ENCODE peak calls at places on chromosomes 1 and 21, in four cellular contexts. P, N, O and A are unnamed samples.

GRCh38 chr1:213979751-213980605 is 7.8 kb upstream of the PROX1 start:
- DNase-seq in P (no peak), N (no peak), O (no peak), A (peak; percentile 58)

GRCh38 chr21:17967319-17967718 is 148.2 kb upstream of the C21orf91 start:
- DNase-seq in P (no peak), N (no peak), O (no peak), A (no peak)

GRCh38 chr1:86110451-86111129 is 46.0 kb downstream of the COL24A1 start:
- DNase-seq in P (no peak), N (no peak), O (no peak), A (no peak)

GRCh38 chr1:30418426-30419245 is 304.7 kb downstream of the MATN1 start:
- DNase-seq in P (no peak), N (no peak), O (peak; percentile 1), A (no peak)

GRCh38 chr1:75615664-75616435 is 4.9 kb upstream of the SLC44A5 start:
- DNase-seq in P (peak; percentile 78), N (peak; percentile 33), O (peak; percentile 21), A (peak; percentile 74)

GRCh38 chr1:44786138-44786840 is 1.7 kb downstream of the BEST4 start:
- DNase-seq in P (peak; percentile 89), N (peak; percentile 68), O (peak; percentile 79), A (peak; percentile 70)

GRCh38 chr1:243475966-243476365 is 220.1 kb downstream of the SDCCAG8 start:
- DNase-seq in P (no peak), N (no peak), O (no peak), A (peak; percentile 74)

GRCh38 chr21:32826317-32827167 is 55.0 kb upstream of the PAXBP1 start:
- DNase-seq in P (peak; percentile 76), N (no peak), O (peak; percentile 41), A (peak; percentile 78)

GRCh38 chr1:46302091-46303037 is 1.1 kb downstream of the LRRC41 start:
- DNase-seq in P (peak; percentile 87), N (peak; percentile 66), O (peak; percentile 51), A (peak; percentile 59)

GRCh38 chr1:35894183-35894582 is 11.2 kb downstream of the AGO1 start:
- DNase-seq in P (no peak), N (peak; percentile 75), O (peak; percentile 56), A (no peak)

GRCh38 chr1:9538669-9539164 is 548 bp upstream of the SLC25A33 start:
- DNase-seq in P (no peak), N (no peak), O (peak; percentile 28), A (peak; percentile 75)

GRCh38 chr1:109185990-109186703 is 27.6 kb upstream of the SARS1 start:
- DNase-seq in P (no peak), N (no peak), O (no peak), A (peak; percentile 69)

GRCh38 chr1:76239470-76239918 is 164.9 kb downstream of the ST6GALNAC3 start:
- DNase-seq in P (no peak), N (no peak), O (no peak), A (no peak)

GRCh38 chr1:112849425-112849966 is 106.5 kb downstream of the SLC16A1 start:
- DNase-seq in P (peak; percentile 70), N (no peak), O (no peak), A (peak; percentile 69)

GRCh38 chr1:119146466-119146865 is 6.0 kb upstream of the WARS2 start:
- DNase-seq in P (no peak), N (no peak), O (no peak), A (no peak)

GRCh38 chr1:30375156-30375555 is 348.2 kb downstream of the MATN1 start:
- DNase-seq in P (no peak), N (no peak), O (no peak), A (no peak)

GRCh38 chr1:14254184-14254583 is 344.3 kb upstream of the KAZN start:
- DNase-seq in P (no peak), N (no peak), O (no peak), A (no peak)

GRCh38 chr1:26275580-26276431 is 4.1 kb upstream of the SH3BGRL3 start:
- DNase-seq in P (peak; percentile 90), N (peak; percentile 87), O (peak; percentile 71), A (peak; percentile 83)

GRCh38 chr1:84504580-84505021 is 1.6 kb upstream of the SPATA1 start:
- DNase-seq in P (peak; percentile 23), N (no peak), O (no peak), A (no peak)
- TF ChIP-seq CTCF in P (no peak), N (no peak), O (no peak), A (no peak)

GRCh38 chr1:12345350-12346217 is 115.8 kb downstream of the VPS13D start:
- DNase-seq in P (no peak), N (no peak), O (no peak), A (peak; percentile 23)
- H3K4me3 ChIP-seq in P (no peak overlapping the region), N (no peak overlapping the region), O (no peak overlapping the region), A (no peak overlapping the region)

DNA sequence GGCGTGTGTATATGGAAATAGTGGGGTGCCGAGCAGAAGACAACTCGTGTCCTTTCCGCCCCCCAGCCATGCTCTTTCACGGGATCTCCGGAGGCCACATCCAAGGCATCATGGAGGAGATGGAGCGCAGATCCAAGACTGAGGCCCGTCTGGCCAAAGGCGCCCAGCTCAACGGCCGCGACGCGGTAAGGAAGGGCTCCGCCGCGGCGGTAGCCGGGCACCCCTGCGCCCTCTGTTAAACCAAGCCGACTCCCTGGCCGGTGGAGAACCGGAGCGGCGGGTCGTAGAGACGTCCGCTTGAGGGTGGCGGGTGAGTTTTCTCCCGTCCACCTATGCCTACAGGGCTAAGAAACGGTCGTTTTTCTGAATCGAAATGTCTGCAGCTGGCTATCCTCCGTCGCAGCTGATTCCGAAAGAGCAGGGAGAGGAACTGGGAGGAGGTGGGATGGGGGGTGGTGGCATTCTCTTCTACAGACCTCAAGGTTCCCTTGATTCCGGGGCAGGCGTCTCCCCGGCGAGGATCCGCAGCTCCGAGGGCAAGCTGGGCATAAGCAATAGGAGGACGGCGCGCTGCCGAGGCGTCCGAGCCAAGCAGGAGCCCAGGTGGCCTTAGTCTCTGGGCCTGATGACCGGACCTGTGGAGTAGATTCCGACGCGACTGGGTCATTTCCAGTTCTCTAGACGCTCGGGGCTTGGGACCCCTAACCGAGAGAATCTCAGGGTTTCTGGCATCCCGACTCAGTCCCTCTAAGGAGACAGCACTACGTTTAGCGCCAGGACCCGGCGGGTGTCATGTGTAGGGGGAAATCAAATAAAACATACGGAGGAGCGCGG is 858 bp downstream of the LHX9 start:
- DNase-seq in P (no peak), N (no peak), O (peak; percentile 30), A (peak; percentile 62)
- H3K27me3 ChIP-seq in P (peaks cover 100% of the 10 kb centered on the region), N (peaks cover 100% of the 10 kb centered on the region), O (no peaks in the 10 kb centered on the region), A (peaks cover 10% of the 10 kb centered on the region)

GRCh38 chr1:24931481-24932221 is 1.6 kb upstream of the RUNX3 start:
- DNase-seq in P (no peak), N (no peak), O (no peak), A (no peak)

GRCh38 chr1:24932284-24932683 is 2.2 kb upstream of the RUNX3 start:
- DNase-seq in P (peak; percentile 77), N (peak; percentile 56), O (no peak), A (peak; percentile 43)

GRCh38 chr1:24934300-24935195 is 4.5 kb upstream of the RUNX3 start:
- DNase-seq in P (no peak), N (no peak), O (no peak), A (no peak)

GRCh38 chr1:24933468-24933867 is 3.4 kb upstream of the RUNX3 start:
- DNase-seq in P (no peak), N (no peak), O (no peak), A (no peak)

GRCh38 chr1:24932725-24933294 is 2.7 kb upstream of the RUNX3 start:
- DNase-seq in P (no peak), N (no peak), O (no peak), A (no peak)
- TF ChIP-seq CTCF in P (no peak), N (no peak), O (no peak), A (no peak)

GRCh38 chr1:172608098-172608601 is 50.8 kb upstream of the FASLG start:
- DNase-seq in P (no peak), N (no peak), O (no peak), A (no peak)
- H3K4me3 ChIP-seq in P (no peak overlapping the region), N (no peak overlapping the region), O (no peak overlapping the region), A (no peak overlapping the region)

GRCh38 chr1:69569983-69570755 is 2.4 kb downstream of the LRRC7 start:
- DNase-seq in P (peak; percentile 14), N (no peak), O (no peak), A (no peak)
- H3K27me3 ChIP-seq in P (peaks cover 59% of the 10 kb centered on the region), N (peaks cover 66% of the 10 kb centered on the region), O (no peaks in the 10 kb centered on the region), A (no peaks in the 10 kb centered on the region)

GRCh38 chr1:62746809-62747138 is 37.2 kb upstream of the ATG4C start:
- DNase-seq in P (no peak), N (no peak), O (no peak), A (no peak)

GRCh38 chr1:62744594-62745577 is 39.0 kb upstream of the ATG4C start:
- DNase-seq in P (no peak), N (no peak), O (no peak), A (no peak)

DNA sequence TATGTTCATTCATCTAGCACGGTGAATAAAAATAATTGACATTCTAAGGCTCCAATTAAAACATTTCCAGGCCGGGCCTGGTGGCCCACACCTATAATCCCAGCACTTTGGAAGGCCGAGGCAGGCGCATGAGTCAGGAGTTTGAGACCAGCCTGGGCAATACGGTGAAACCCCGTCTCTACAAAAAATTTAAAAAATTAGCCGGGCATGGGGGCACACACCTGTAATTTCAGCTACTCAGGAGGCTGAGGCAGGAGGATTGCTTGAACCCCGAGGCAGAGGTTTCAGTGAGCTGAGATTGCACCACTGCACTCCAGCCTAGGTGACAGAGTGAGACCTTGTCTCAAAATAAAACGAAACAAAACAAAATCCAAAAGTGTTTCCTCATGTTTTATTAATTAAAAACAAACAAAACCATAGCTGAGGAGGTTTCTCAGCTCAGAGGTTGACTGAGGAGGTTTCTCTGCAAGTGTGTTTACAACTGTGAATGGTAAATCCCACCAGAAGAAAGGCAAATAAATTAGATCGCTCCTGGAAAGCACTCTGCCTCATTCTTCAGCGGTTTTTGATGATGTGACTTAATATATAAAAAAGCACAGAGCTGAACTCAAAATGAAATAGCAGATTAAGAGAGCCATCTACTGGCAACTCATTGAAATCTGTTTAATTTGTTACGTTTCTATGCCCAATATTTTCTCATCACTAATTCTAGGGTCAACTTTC is 37.7 kb upstream of the ATG4C start:
- DNase-seq in P (peak; percentile 50), N (no peak), O (no peak), A (no peak)
- TF ChIP-seq CTCF in P (peak; percentile 81), N (peak; percentile 39), O (peak; percentile 59), A (peak; percentile 35)

GRCh38 chr1:62273953-62274352 is 45.3 kb downstream of the KANK4 start:
- DNase-seq in P (no peak), N (no peak), O (no peak), A (no peak)

GRCh38 chr1:62269439-62269838 is 49.8 kb downstream of the KANK4 start:
- DNase-seq in P (no peak), N (no peak), O (no peak), A (no peak)

GRCh38 chr1:62274496-62274895 is 44.7 kb downstream of the KANK4 start:
- DNase-seq in P (no peak), N (no peak), O (no peak), A (no peak)

GRCh38 chr1:62271137-62271536 is 48.1 kb downstream of the KANK4 start:
- DNase-seq in P (peak; percentile 36), N (no peak), O (no peak), A (no peak)

GRCh38 chr1:62271932-62272728 is 47.1 kb downstream of the KANK4 start:
- DNase-seq in P (no peak), N (no peak), O (no peak), A (no peak)
- H3K4me3 ChIP-seq in P (no peak overlapping the region), N (no peak overlapping the region), O (no peak overlapping the region), A (no peak overlapping the region)